ENCODE peak calls at places on chromosome 17, in four cellular contexts. One of them, this sample, is unnamed.

GRCh38 chr17:7583253-7584109 is at the start of gene MPDU1:
- DNase-seq in iPS-NIHi11: peak
- DNase-seq in stimulated activated CD8-positive, alpha-beta memory T cell treated with anti-CD3 and anti-CD28 coated beads, Interleukin-2, amount 100 ng/mL, for 1 hour: peak
- DNase-seq in hepatic stellate cell: peak
- DNase-seq in this sample: peak

GRCh38 chr17:43169561-43170139 is 1.4 kb upstream of the NBR1 start:
- DNase-seq in stimulated activated CD8-positive, alpha-beta memory T cell treated with anti-CD3 and anti-CD28 coated beads, Interleukin-2, amount 100 ng/mL, for 1 hour: no peak
- DNase-seq in iPS-NIHi11: peak
- DNase-seq in hepatic stellate cell: peak
- DNase-seq in this sample: no peak

GRCh38 chr17:58325289-58325726 is 3.3 kb downstream of the TSPOAP1 start:
- DNase-seq in stimulated activated CD8-positive, alpha-beta memory T cell treated with anti-CD3 and anti-CD28 coated beads, Interleukin-2, amount 100 ng/mL, for 1 hour: no peak
- DNase-seq in hepatic stellate cell: no peak
- DNase-seq in iPS-NIHi11: peak
- DNase-seq in this sample: peak

GRCh38 chr17:35731932-35732805 is 730 bp downstream of the RASL10B start:
- DNase-seq in stimulated activated CD8-positive, alpha-beta memory T cell treated with anti-CD3 and anti-CD28 coated beads, Interleukin-2, amount 100 ng/mL, for 1 hour: no peak
- DNase-seq in hepatic stellate cell: no peak
- DNase-seq in iPS-NIHi11: peak
- DNase-seq in this sample: no peak

GRCh38 chr17:18859256-18859655 is 1.3 kb downstream of the PRPSAP2 start:
- DNase-seq in hepatic stellate cell: peak
- DNase-seq in iPS-NIHi11: no peak
- DNase-seq in stimulated activated CD8-positive, alpha-beta memory T cell treated with anti-CD3 and anti-CD28 coated beads, Interleukin-2, amount 100 ng/mL, for 1 hour: no peak
- DNase-seq in this sample: no peak

GRCh38 chr17:53032861-53033271 is 789.9 kb upstream of the KIF2B start:
- DNase-seq in stimulated activated CD8-positive, alpha-beta memory T cell treated with anti-CD3 and anti-CD28 coated beads, Interleukin-2, amount 100 ng/mL, for 1 hour: no peak
- DNase-seq in iPS-NIHi11: peak
- DNase-seq in hepatic stellate cell: no peak
- DNase-seq in this sample: peak

GRCh38 chr17:50637829-50638571 is 3.3 kb downstream of the ABCC3 start:
- DNase-seq in stimulated activated CD8-positive, alpha-beta memory T cell treated with anti-CD3 and anti-CD28 coated beads, Interleukin-2, amount 100 ng/mL, for 1 hour: no peak
- DNase-seq in iPS-NIHi11: no peak
- DNase-seq in hepatic stellate cell: no peak
- DNase-seq in this sample: no peak

GRCh38 chr17:12599185-12599920 is 66.3 kb upstream of the MYOCD start:
- DNase-seq in stimulated activated CD8-positive, alpha-beta memory T cell treated with anti-CD3 and anti-CD28 coated beads, Interleukin-2, amount 100 ng/mL, for 1 hour: no peak
- DNase-seq in hepatic stellate cell: peak
- DNase-seq in iPS-NIHi11: no peak
- DNase-seq in this sample: no peak

GRCh38 chr17:76197911-76198310 is 42.4 kb downstream of the RNF157 start:
- DNase-seq in hepatic stellate cell: no peak
- DNase-seq in stimulated activated CD8-positive, alpha-beta memory T cell treated with anti-CD3 and anti-CD28 coated beads, Interleukin-2, amount 100 ng/mL, for 1 hour: no peak
- DNase-seq in iPS-NIHi11: no peak
- DNase-seq in this sample: no peak

GRCh38 chr17:47997595-47997994 is 26.7 kb downstream of the CDK5RAP3 start:
- DNase-seq in hepatic stellate cell: no peak
- DNase-seq in iPS-NIHi11: no peak
- DNase-seq in stimulated activated CD8-positive, alpha-beta memory T cell treated with anti-CD3 and anti-CD28 coated beads, Interleukin-2, amount 100 ng/mL, for 1 hour: no peak
- DNase-seq in this sample: no peak

GRCh38 chr17:17164676-17165075 is 41.5 kb downstream of the PLD6 start:
- DNase-seq in hepatic stellate cell: no peak
- DNase-seq in iPS-NIHi11: no peak
- DNase-seq in stimulated activated CD8-positive, alpha-beta memory T cell treated with anti-CD3 and anti-CD28 coated beads, Interleukin-2, amount 100 ng/mL, for 1 hour: no peak
- DNase-seq in this sample: no peak

GRCh38 chr17:79214940-79215604 is 140.4 kb downstream of the ENGASE start:
- DNase-seq in iPS-NIHi11: no peak
- DNase-seq in hepatic stellate cell: no peak
- DNase-seq in stimulated activated CD8-positive, alpha-beta memory T cell treated with anti-CD3 and anti-CD28 coated beads, Interleukin-2, amount 100 ng/mL, for 1 hour: no peak
- DNase-seq in this sample: no peak

GRCh38 chr17:78343433-78344201 is 16.3 kb downstream of the SOCS3 start:
- DNase-seq in stimulated activated CD8-positive, alpha-beta memory T cell treated with anti-CD3 and anti-CD28 coated beads, Interleukin-2, amount 100 ng/mL, for 1 hour: peak
- DNase-seq in iPS-NIHi11: no peak
- DNase-seq in hepatic stellate cell: no peak
- DNase-seq in this sample: no peak

GRCh38 chr17:11241611-11242226 is 706 bp downstream of the SHISA6 start:
- DNase-seq in stimulated activated CD8-positive, alpha-beta memory T cell treated with anti-CD3 and anti-CD28 coated beads, Interleukin-2, amount 100 ng/mL, for 1 hour: no peak
- DNase-seq in iPS-NIHi11: no peak
- DNase-seq in hepatic stellate cell: no peak
- DNase-seq in this sample: no peak

This sample was measured in NCI-H1048.